ENCODE peak calls at places on chromosome X, in ten cellular contexts. P is astrocyte, I is HCT116, E is HepG2, D is fibroblast of lung, R is mammary epithelial cell, B is GM23248, O is hepatocyte, L is PC-9, F is GM23338. Y is an unnamed sample.

GRCh38 chrX:22389544-22390243 is 117.0 kb downstream of the CBLL2 start:
- DNase-seq in L (peak; percentile 69), I (no peak), E (no peak), F (no peak), O (no peak), R (peak; percentile 85), B (peak; percentile 73), P (peak; percentile 85), D (peak; percentile 84), Y (peak; percentile 73)

GRCh38 chrX:45401923-45402322 is 201.2 kb upstream of the DIPK2B start:
- DNase-seq in R (no peak), B (no peak), O (no peak), L (no peak), E (no peak), I (no peak), D (no peak), F (no peak), P (no peak), Y (no peak)

GRCh38 chrX:57906790-57907189 is 3.5 kb downstream of the ZXDA start:
- DNase-seq in F (no peak), I (no peak), R (peak; percentile 24), L (no peak), E (no peak), P (peak; percentile 76), B (peak; percentile 73), O (no peak), D (peak; percentile 47), Y (no peak)

GRCh38 chrX:675896-676295 is 45.3 kb downstream of the SHOX start:
- DNase-seq in B (no peak), L (no peak), E (no peak), P (no peak), O (no peak), R (no peak), F (peak; percentile 36), D (no peak), I (no peak), Y (no peak)

GRCh38 chrX:118181030-118181429 is 64.4 kb upstream of the KLHL13 start:
- DNase-seq in I (no peak), F (no peak), D (peak; percentile 42), E (no peak), P (peak; percentile 48), R (peak; percentile 73), L (no peak), B (peak; percentile 5), O (no peak), Y (peak; percentile 50)

GRCh38 chrX:153719238-153719637 is 4.9 kb downstream of the BCAP31 start:
- DNase-seq in F (no peak), E (no peak), P (no peak), O (no peak), D (no peak), I (no peak), R (peak; percentile 64), B (no peak), L (no peak), Y (no peak)

GRCh38 chrX:109774136-109774535 is 41.1 kb upstream of the ACSL4 start:
- DNase-seq in L (no peak), R (no peak), B (peak; percentile 32), D (peak; percentile 14), O (no peak), I (no peak), P (no peak), F (no peak), E (no peak), Y (no peak)

GRCh38 chrX:30918480-30918879 is 29.4 kb upstream of the TAB3 start:
- DNase-seq in D (no peak), B (no peak), E (no peak), L (no peak), R (no peak), F (no peak), I (no peak), P (no peak), O (no peak), Y (no peak)

GRCh38 chrX:136850441-136851175 is 29.9 kb downstream of the RBMX start:
- DNase-seq in E (no peak), O (no peak), B (peak; percentile 28), I (no peak), D (peak; percentile 50), R (no peak), F (no peak), P (no peak), L (no peak), Y (no peak)

GRCh38 chrX:338836-339400 is 20.3 kb upstream of the GTPBP6 start:
- DNase-seq in E (no peak), B (peak; percentile 10), D (no peak), O (no peak), I (no peak), P (no peak), L (no peak), F (no peak), R (no peak), Y (no peak)

GRCh38 chrX:15834827-15835595 is 19.6 kb downstream of the AP1S2 start:
- DNase-seq in O (peak; percentile 30), P (peak; percentile 47), B (no peak), E (no peak), R (no peak), I (no peak), D (no peak), L (peak; percentile 74), F (no peak), Y (peak; percentile 58)

GRCh38 chrX:131405497-131405896 is 116.4 kb upstream of the IGSF1 start:
- DNase-seq in L (no peak), I (no peak), B (no peak), O (no peak), D (no peak), F (peak; percentile 38), P (no peak), E (no peak), R (no peak), Y (peak; percentile 1)

GRCh38 chrX:18793601-18794089 is 86.2 kb downstream of the PPEF1 start:
- DNase-seq in D (peak; percentile 1), R (no peak), B (no peak), I (no peak), P (no peak), O (peak; percentile 22), E (peak; percentile 1), F (no peak), L (no peak), Y (peak; percentile 43)

GRCh38 chrX:2691543-2692220 is 587 bp downstream of the CD99 start:
- DNase-seq in O (peak; percentile 65), F (peak; percentile 39), D (peak; percentile 61), B (peak; percentile 81), R (no peak), L (no peak), I (no peak), E (no peak), P (peak; percentile 34), Y (peak; percentile 46)
- TF ChIP-seq EZH2 in O (no peak), F (peak; percentile 44), D (no peak), B (no peak), R (no peak), L (no peak), I (no peak), E (no peak), P (no peak), Y (no peak)

GRCh38 chrX:72306851-72307645 is 1.3 kb upstream of the CITED1 start:
- DNase-seq in D (peak; percentile 64), P (peak; percentile 62), F (peak; percentile 70), O (peak; percentile 48), L (peak; percentile 37), I (peak; percentile 22), B (peak; percentile 72), E (peak; percentile 17), R (peak; percentile 70), Y (peak; percentile 71)

GRCh38 chrX:72308209-72308565 is 2.5 kb upstream of the CITED1 start:
- DNase-seq in B (no peak), E (no peak), O (no peak), R (no peak), D (no peak), I (no peak), F (no peak), P (no peak), L (no peak), Y (no peak)

GRCh38 chrX:72309297-72310071 is 3.8 kb upstream of the CITED1 start:
- DNase-seq in R (no peak), P (no peak), L (no peak), B (no peak), I (no peak), F (peak; percentile 41), D (no peak), E (no peak), O (no peak), Y (no peak)

GRCh38 chrX:72307646-72308051 is 1.9 kb upstream of the CITED1 start:
- DNase-seq in D (no peak), F (peak; percentile 17), P (no peak), B (peak; percentile 5), E (no peak), I (no peak), L (no peak), R (no peak), O (no peak), Y (no peak)

DNA sequence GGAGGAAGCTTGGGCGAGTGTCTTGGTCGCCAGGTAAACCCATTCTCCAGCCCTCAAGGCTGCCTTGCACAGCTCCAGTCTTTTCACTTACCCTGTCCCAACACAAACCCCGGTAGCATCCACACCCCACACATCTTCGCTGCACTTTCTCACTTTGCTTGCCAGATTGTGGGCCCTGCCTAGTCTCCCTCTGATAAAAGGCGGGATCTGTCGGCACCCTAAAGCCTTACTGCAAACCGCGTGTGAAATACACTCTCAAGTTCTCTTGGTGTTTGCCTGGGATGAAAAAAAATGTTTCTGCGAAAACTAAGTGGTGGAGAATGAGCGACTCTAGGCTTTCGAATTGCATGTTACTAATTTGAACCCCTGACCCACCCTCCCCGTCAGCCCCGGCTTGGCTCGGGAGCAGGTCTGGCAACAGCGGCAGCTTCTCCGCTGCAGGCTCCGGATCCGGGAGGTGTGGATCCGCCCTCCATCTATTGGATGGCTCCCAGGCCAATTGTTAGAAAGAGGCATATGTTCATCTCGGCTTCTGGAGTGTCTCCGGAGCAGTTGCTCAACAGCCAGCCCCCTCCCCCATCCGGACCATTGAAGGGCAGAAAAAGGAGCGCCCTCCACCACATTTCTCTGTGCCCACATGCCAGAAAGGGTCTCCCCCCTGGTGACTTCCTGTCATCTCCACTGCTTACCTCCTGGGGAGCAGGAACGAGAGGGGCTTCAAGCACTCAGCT is 3.0 kb upstream of the CITED1 start:
- DNase-seq in R (peak; percentile 57), I (peak; percentile 34), B (peak; percentile 68), P (peak; percentile 57), L (no peak), D (peak; percentile 61), E (peak; percentile 27), F (peak; percentile 83), O (peak; percentile 69), Y (peak; percentile 71)
- TF ChIP-seq EZH2 in R (peak; percentile 83), I (no peak), B (no peak), P (peak; percentile 11), L (no peak), D (peak; percentile 73), E (peak; percentile 75), F (peak; percentile 78), O (no peak), Y (no peak)

GRCh38 chrX:126165721-126166401 is at the start of gene DCAF12L2:
- DNase-seq in B (peak; percentile 1), I (no peak), F (peak; percentile 48), D (no peak), P (no peak), R (no peak), O (peak; percentile 23), E (no peak), L (no peak), Y (no peak)
- TF ChIP-seq EZH2 in B (no peak), I (no peak), F (no peak), D (no peak), P (no peak), R (no peak), O (no peak), E (no peak), L (no peak), Y (no peak)

GRCh38 chrX:123256378-123256777 is 72.3 kb downstream of the GRIA3 start:
- DNase-seq in L (no peak), E (no peak), D (no peak), O (no peak), R (no peak), P (no peak), B (no peak), I (no peak), F (no peak), Y (no peak)

GRCh38 chrX:123254457-123254856 is 70.4 kb downstream of the GRIA3 start:
- DNase-seq in D (no peak), R (no peak), P (no peak), B (no peak), O (no peak), I (no peak), L (no peak), E (no peak), F (no peak), Y (no peak)
- TF ChIP-seq EZH2 in D (no peak), R (no peak), P (no peak), B (no peak), O (no peak), I (no peak), L (no peak), E (no peak), F (no peak), Y (no peak)